ENCODE peak calls at places on chromosome 2, in ten cellular contexts. H is NCI-H1436; R is GM19239; Q is colonic mucosa; L is COLO829; X is cardiac fibroblast; I is fibroblast of mammary gland; B is stimulated activated CD4-positive, alpha-beta T cell treated with anti-CD3 and anti-CD28 coated beads, Interleukin-1b, Interleukin-23, amount 100 ng/mL, for 1 hour; P is NCI-H510A treated with DMSO at 0.1 percent for 48 hours; M is T-helper 22 cell. F is an unnamed sample.

GRCh38 chr2:102736174-102736606 is 25.6 kb upstream of the TMEM182 start:
- DNase-seq in B (no peak), L (peak), I (peak), Q (peak), H (peak), R (peak), P (peak), X (peak), M (no peak), F (peak)

GRCh38 chr2:100903534-100904258 is 83.8 kb downstream of the NPAS2 start:
- DNase-seq in Q (no peak), R (no peak), I (no peak), B (no peak), P (no peak), H (no peak), M (no peak), L (no peak), X (no peak), F (no peak)

GRCh38 chr2:54666741-54667639 is 56.5 kb upstream of the EML6 start:
- DNase-seq in H (no peak), B (no peak), P (no peak), I (peak), L (no peak), Q (no peak), R (no peak), M (no peak), X (peak), F (no peak)

GRCh38 chr2:136247204-136247990 is 129.4 kb upstream of the CXCR4 start:
- DNase-seq in I (peak), L (no peak), Q (no peak), B (no peak), M (no peak), P (peak), R (no peak), H (no peak), X (peak), F (no peak)

GRCh38 chr2:106572541-106573148 is 85.5 kb downstream of the CD8B2 start:
- DNase-seq in X (no peak), B (no peak), M (no peak), L (peak), R (no peak), Q (peak), P (no peak), I (peak), H (no peak), F (no peak)

GRCh38 chr2:98912957-98913915 is 22.8 kb downstream of the CRACDL start:
- DNase-seq in L (no peak), H (no peak), Q (no peak), R (no peak), X (no peak), M (no peak), I (peak), P (peak), B (no peak), F (no peak)

GRCh38 chr2:17630089-17630488 is 89.6 kb downstream of the VSNL1 start:
- DNase-seq in I (no peak), B (no peak), M (no peak), Q (no peak), R (no peak), L (no peak), P (no peak), X (no peak), H (no peak), F (no peak)

GRCh38 chr2:2655451-2655850 is 324.4 kb upstream of the MYT1L start:
- DNase-seq in B (no peak), Q (no peak), M (no peak), L (no peak), X (no peak), R (no peak), H (no peak), I (no peak), P (peak), F (no peak)

GRCh38 chr2:85133751-85134254 is 611 bp downstream of the TCF7L1 start:
- DNase-seq in I (peak), L (no peak), Q (peak), X (peak), B (no peak), R (peak), H (no peak), M (no peak), P (no peak), F (peak)

GRCh38 chr2:18498531-18498930 is 61.9 kb downstream of the RDH14 start:
- DNase-seq in M (no peak), H (no peak), L (no peak), B (no peak), X (no peak), Q (no peak), I (peak), P (peak), R (no peak), F (no peak)

GRCh38 chr2:98917031-98917459 is 19.0 kb downstream of the CRACDL start:
- DNase-seq in Q (no peak), M (no peak), I (peak), P (no peak), H (no peak), R (no peak), X (peak), B (no peak), L (peak), F (no peak)

GRCh38 chr2:235766206-235766794 is 272.5 kb downstream of the AGAP1 start:
- DNase-seq in H (peak), P (peak), L (peak), I (peak), B (peak), Q (peak), M (no peak), R (peak), X (peak), F (peak)

GRCh38 chr2:74026674-74027294 is 42.1 kb downstream of the TET3 start:
- DNase-seq in L (no peak), R (no peak), I (no peak), B (no peak), M (no peak), Q (no peak), X (no peak), P (no peak), H (no peak), F (no peak)

GRCh38 chr2:11865820-11866219 is 119.4 kb downstream of the LPIN1 start:
- DNase-seq in I (no peak), B (no peak), M (no peak), H (no peak), Q (peak), R (no peak), P (no peak), L (no peak), X (no peak), F (no peak)